ENCODE peak calls at places on chromosomes 12 and 14, in nine cellular contexts. T is astrocyte, P is GM23338, V is fibroblast of lung, Q is trophoblast cell, L is neuronal stem cell, S is GM23248, Y is HCT116, K is HepG2. O is an unnamed sample.
A peak's percentile ranks its signal among the peaks of the same experiment; 100 is the strongest.

GRCh38 chr12:119803391-119803791 is 73.7 kb downstream of the CIT start:
- DNase-seq in T (peak; percentile 25), P (peak; percentile 88), V (peak; percentile 48), Q (no peak), L (peak; percentile 38), S (peak; percentile 80), Y (no peak), K (no peak), O (peak; percentile 50)

GRCh38 chr14:53501361-53502320 is 348.5 kb upstream of the DDHD1 start:
- DNase-seq in T (peak; percentile 64), P (no peak), V (peak; percentile 66), Q (peak; percentile 14), L (no peak), S (peak; percentile 63), Y (no peak), K (no peak), O (peak; percentile 86)

GRCh38 chr12:54134850-54135249 is 53.9 kb downstream of the SMUG1 start:
- DNase-seq in T (no peak), P (no peak), V (no peak), Q (no peak), L (no peak), S (no peak), Y (no peak), K (no peak), O (no peak)

GRCh38 chr14:48615618-48616017 is 940.2 kb upstream of the MDGA2 start:
- DNase-seq in T (no peak), P (no peak), V (no peak), Q (no peak), L (no peak), S (no peak), Y (no peak), K (no peak), O (no peak)

GRCh38 chr14:27712364-27712763 is 1054.2 kb upstream of the FOXG1 start:
- DNase-seq in T (no peak), P (no peak), V (no peak), Q (no peak), L (no peak), S (no peak), Y (no peak), K (no peak), O (no peak)

GRCh38 chr12:58695263-58695662 is 225.0 kb downstream of the LRIG3 start:
- DNase-seq in T (no peak), P (no peak), V (no peak), Q (peak; percentile 49), L (no peak), S (no peak), Y (no peak), K (no peak), O (no peak)

GRCh38 chr12:94795520-94795919 is 145.2 kb upstream of the TMCC3 start:
- DNase-seq in T (peak; percentile 47), P (peak; percentile 52), V (peak; percentile 61), Q (peak; percentile 76), L (no peak), S (peak; percentile 63), Y (peak; percentile 63), K (no peak), O (peak; percentile 65)

GRCh38 chr14:61139006-61139599 is 142.0 kb downstream of the TMEM30B start:
- DNase-seq in T (no peak), P (no peak), V (no peak), Q (peak; percentile 16), L (no peak), S (no peak), Y (no peak), K (no peak), O (no peak)

GRCh38 chr12:54945082-54945481 is 39.5 kb downstream of the TESPA1 start:
- DNase-seq in T (no peak), P (no peak), V (no peak), Q (no peak), L (no peak), S (peak; percentile 15), Y (no peak), K (no peak), O (no peak)

GRCh38 chr12:124663771-124664366 is 96.5 kb upstream of the NCOR2 start:
- DNase-seq in T (no peak), P (no peak), V (peak; percentile 55), Q (no peak), L (no peak), S (no peak), Y (no peak), K (no peak), O (peak; percentile 36)

GRCh38 chr12:48671231-48671856 is 10.7 kb downstream of the KANSL2 start:
- DNase-seq in T (no peak), P (no peak), V (no peak), Q (no peak), L (no peak), S (peak; percentile 71), Y (no peak), K (no peak), O (no peak)

GRCh38 chr14:91744068-91744480 is 12.2 kb upstream of the CATSPERB start:
- DNase-seq in T (no peak), P (no peak), V (no peak), Q (no peak), L (no peak), S (peak; percentile 39), Y (peak; percentile 6), K (no peak), O (no peak)

GRCh38 chr14:30580616-30581282 is 21.8 kb downstream of the G2E3 start:
- DNase-seq in T (peak; percentile 29), P (no peak), V (peak; percentile 47), Q (no peak), L (no peak), S (no peak), Y (no peak), K (no peak), O (no peak)

GRCh38 chr14:30582376-30582775 is 23.4 kb downstream of the G2E3 start:
- DNase-seq in T (no peak), P (no peak), V (no peak), Q (no peak), L (no peak), S (no peak), Y (no peak), K (no peak), O (no peak)

GRCh38 chr14:30585204-30585603 is 26.2 kb downstream of the G2E3 start:
- DNase-seq in T (no peak), P (no peak), V (no peak), Q (no peak), L (no peak), S (no peak), Y (no peak), K (no peak), O (no peak)

GRCh38 chr14:30584058-30584630 is 25.2 kb downstream of the G2E3 start:
- DNase-seq in T (no peak), P (no peak), V (no peak), Q (no peak), L (no peak), S (no peak), Y (no peak), K (no peak), O (no peak)

GRCh38 chr14:30581283-30581625 is 22.3 kb downstream of the G2E3 start:
- DNase-seq in T (no peak), P (no peak), V (no peak), Q (no peak), L (no peak), S (no peak), Y (no peak), K (no peak), O (no peak)
- H2AFZ ChIP-seq in T (no peak overlapping the region), P (no peak overlapping the region), V (no peak overlapping the region), Q (no peak overlapping the region), L (no peak overlapping the region), S (no peak overlapping the region), Y (no peak overlapping the region), K (no peak overlapping the region), O (no peak overlapping the region)

GRCh38 chr14:74956280-74957072 is 1.1 kb upstream of the PGF start:
- DNase-seq in T (no peak), P (no peak), V (no peak), Q (peak; percentile 18), L (no peak), S (no peak), Y (no peak), K (no peak), O (no peak)
- H2AFZ ChIP-seq in T (no peak overlapping the region), P (peak overlapping the region; percentile 96), V (no peak overlapping the region), Q (peak overlapping the region; percentile 12), L (peak overlapping the region; percentile 88), S (no peak overlapping the region), Y (no peak overlapping the region), K (peak overlapping the region; percentile 20), O (no peak overlapping the region)

GRCh38 chr12:6567824-6568617 is at the start of gene NOP2:
- DNase-seq in T (peak; percentile 67), P (peak; percentile 93), V (peak; percentile 85), Q (peak; percentile 95), L (peak; percentile 81), S (peak; percentile 98), Y (peak; percentile 66), K (peak; percentile 79), O (peak; percentile 91)
- H2AFZ ChIP-seq in T (peak within 1 kb of the TSS; percentile 82), P (peak within 1 kb of the TSS; percentile 84), V (peak within 1 kb of the TSS; percentile 83), Q (peak within 1 kb of the TSS; percentile 21), L (peak within 1 kb of the TSS; percentile 80), S (peak within 1 kb of the TSS; percentile 73), Y (no peak within 1 kb of the TSS), K (no peak within 1 kb of the TSS), O (peak within 1 kb of the TSS; percentile 67)

GRCh38 chr12:12788675-12789368 is 3.4 kb downstream of the APOLD1 start:
- DNase-seq in T (peak; percentile 48), P (peak; percentile 90), V (peak; percentile 65), Q (peak; percentile 93), L (peak; percentile 54), S (peak; percentile 81), Y (peak; percentile 78), K (peak; percentile 74), O (peak; percentile 76)
- H2AFZ ChIP-seq in T (no peak overlapping the region), P (no peak overlapping the region), V (peak overlapping the region; percentile 60), Q (peak overlapping the region; percentile 74), L (no peak overlapping the region), S (peak overlapping the region; percentile 41), Y (no peak overlapping the region), K (peak overlapping the region; percentile 48), O (no peak overlapping the region)

DNA sequence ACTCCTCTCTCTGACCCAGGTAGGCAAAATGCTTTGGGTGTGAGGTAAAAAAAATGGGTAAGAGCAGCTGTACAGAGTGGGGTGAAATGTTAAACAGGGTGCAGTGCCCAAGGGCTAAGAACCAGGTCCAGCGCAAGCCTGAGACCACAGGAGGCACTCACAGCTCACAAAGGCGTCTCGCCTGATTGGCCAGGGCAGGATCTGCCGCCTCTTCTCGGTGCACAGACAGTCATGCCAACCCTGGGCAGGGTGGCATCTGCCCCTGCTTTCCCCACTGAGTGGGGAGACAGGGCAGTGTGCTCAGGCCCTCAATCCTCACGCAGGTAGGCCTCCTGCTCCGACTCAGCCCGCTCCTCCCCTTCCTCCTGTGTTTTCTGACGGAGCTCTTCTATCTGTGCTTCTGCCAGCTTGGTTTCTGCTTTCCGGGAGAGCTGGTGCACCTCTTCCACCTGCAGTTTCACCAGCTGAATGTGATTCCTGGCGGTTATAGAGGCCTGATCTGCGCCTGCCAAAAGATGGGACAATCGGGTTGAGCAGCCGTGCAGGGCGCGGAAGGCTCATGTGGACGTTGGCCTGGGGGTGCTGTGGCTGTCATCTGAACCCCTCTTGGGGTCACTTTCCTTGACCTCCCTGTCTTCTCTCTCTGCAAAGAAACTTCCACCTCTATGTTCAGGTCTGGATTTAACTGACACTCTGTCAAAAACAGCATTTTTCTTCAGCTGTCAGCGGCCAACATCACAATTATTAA is 4.7 kb downstream of the B3GNT4 start:
- DNase-seq in T (no peak), P (no peak), V (no peak), Q (no peak), L (no peak), S (no peak), Y (no peak), K (no peak), O (no peak)
- H2AFZ ChIP-seq in T (no peak overlapping the region), P (no peak overlapping the region), V (no peak overlapping the region), Q (no peak overlapping the region), L (no peak overlapping the region), S (no peak overlapping the region), Y (no peak overlapping the region), K (no peak overlapping the region), O (no peak overlapping the region)

O was measured in mesenchymal stem cell.